ENCODE peak calls at places on chromosomes 6 and 20, in four cellular contexts. G, T, Z and F are unnamed samples.

GRCh38 chr6:25142506-25142905 is 136.7 kb upstream of the CARMIL1 start:
- DNase-seq in Z (no peak), G (no peak), T (no peak), F (no peak)

GRCh38 chr20:56205350-56205749 is 43.2 kb upstream of the MC3R start:
- DNase-seq in Z (no peak), T (no peak), G (no peak), F (no peak)

GRCh38 chr20:51955756-51956155 is 153.4 kb upstream of the SALL4 start:
- DNase-seq in T (no peak), Z (no peak), G (peak), F (peak)

GRCh38 chr20:35635652-35636051 is 20.0 kb downstream of the SPAG4 start:
- DNase-seq in T (no peak), G (no peak), Z (no peak), F (no peak)

GRCh38 chr20:41275181-41275793 is 42.2 kb downstream of the ZHX3 start:
- DNase-seq in Z (no peak), G (peak), T (no peak), F (peak)

GRCh38 chr6:37369321-37370196 is 15.8 kb downstream of the RNF8 start:
- DNase-seq in T (no peak), Z (no peak), G (peak), F (peak)

GRCh38 chr6:28215425-28215824 is 9.7 kb upstream of the ZSCAN9 start:
- DNase-seq in Z (no peak), T (no peak), G (peak), F (peak)

GRCh38 chr20:6908673-6909072 is 141.2 kb downstream of the BMP2 start:
- DNase-seq in T (no peak), Z (no peak), G (no peak), F (no peak)

GRCh38 chr6:104597541-104598050 is 262.1 kb downstream of the HACE1 start:
- DNase-seq in Z (no peak), T (no peak), G (peak), F (peak)

GRCh38 chr20:46400253-46400652 is 6.2 kb downstream of the ELMO2 start:
- DNase-seq in Z (peak), G (peak), T (no peak), F (peak)

GRCh38 chr6:134707342-134707982 is 242.4 kb downstream of the ALDH8A1 start:
- DNase-seq in G (peak), T (peak), Z (peak), F (peak)

GRCh38 chr6:4253604-4254211 is 118.3 kb upstream of the ECI2 start:
- DNase-seq in Z (peak), G (peak), T (peak), F (peak)

GRCh38 chr6:127776320-127776719 is 124.5 kb downstream of the THEMIS start:
- DNase-seq in T (no peak), G (peak), Z (no peak), F (no peak)

GRCh38 chr6:16243055-16243454 is 4.7 kb downstream of the GMPR start:
- DNase-seq in Z (no peak), T (no peak), G (peak), F (peak)

GRCh38 chr20:5511082-5511481 is 194.3 kb upstream of the PROKR2 start:
- DNase-seq in G (no peak), Z (no peak), T (no peak), F (no peak)

GRCh38 chr6:156832166-156832743 is 55.1 kb downstream of the ARID1B start:
- DNase-seq in T (peak), G (peak), Z (peak), F (peak)

GRCh38 chr6:121335111-121336008 is 1.1 kb upstream of the TBC1D32 start:
- DNase-seq in Z (no peak), G (no peak), T (no peak), F (no peak)

GRCh38 chr20:36367907-36368306 is 61.8 kb downstream of the DLGAP4 start:
- DNase-seq in Z (no peak), G (no peak), T (no peak), F (no peak)

GRCh38 chr6:27176096-27176495 is 71.4 kb upstream of the PRSS16 start:
- DNase-seq in G (peak), Z (no peak), T (no peak), F (peak)

GRCh38 chr6:112481256-112481655 is 134.1 kb downstream of the RFPL4B start:
- DNase-seq in G (no peak), Z (no peak), T (no peak), F (no peak)

GRCh38 chr20:19915111-19915798 is 101.9 kb upstream of the NAA20 start:
- DNase-seq in T (no peak), Z (no peak), G (no peak), F (no peak)

GRCh38 chr6:166616261-166617226 is 10.5 kb downstream of the RPS6KA2 start:
- DNase-seq in G (no peak), Z (no peak), T (no peak), F (no peak)

GRCh38 chr6:87848616-87849015 is 146.6 kb upstream of the AKIRIN2 start:
- DNase-seq in Z (peak), T (peak), G (no peak), F (no peak)

GRCh38 chr6:16999486-17000436 is 102.1 kb upstream of the STMND1 start:
- DNase-seq in Z (no peak), T (no peak), G (peak), F (peak)

GRCh38 chr6:98844244-98845161 is 10.1 kb downstream of the POU3F2 start:
- DNase-seq in Z (no peak), G (no peak), T (no peak), F (no peak)

GRCh38 chr6:79127660-79128059 is 49.6 kb upstream of the PHIP start:
- DNase-seq in G (no peak), T (no peak), Z (no peak), F (no peak)

GRCh38 chr6:48032156-48032555 is 78.8 kb downstream of the PTCHD4 start:
- DNase-seq in Z (no peak), G (peak), T (no peak), F (peak)

GRCh38 chr6:105608711-105609374 is 206.0 kb upstream of the PREP start:
- DNase-seq in T (no peak), G (peak), Z (peak), F (peak)

GRCh38 chr6:107641500-107641931 is 151.6 kb downstream of the SOBP start:
- DNase-seq in G (no peak), T (no peak), Z (peak), F (no peak)

GRCh38 chr6:34575326-34575725 is 19.2 kb upstream of the SPDEF start:
- DNase-seq in Z (no peak), T (no peak), G (no peak), F (no peak)

GRCh38 chr6:39891353-39891752 is 42.9 kb downstream of the MOCS1 start:
- DNase-seq in T (no peak), G (no peak), Z (no peak), F (no peak)

GRCh38 chr6:157066781-157067491 is 256.4 kb downstream of the TMEM242 start:
- DNase-seq in Z (no peak), T (no peak), G (no peak), F (no peak)

GRCh38 chr6:150751296-150751695 is 114.2 kb upstream of the MTHFD1L start:
- DNase-seq in Z (no peak), T (no peak), G (peak), F (peak)

GRCh38 chr6:11460001-11460668 is 77.4 kb upstream of the TMEM170B start:
- DNase-seq in G (peak), T (no peak), Z (no peak), F (peak)

GRCh38 chr20:37901280-37901666 is 1.7 kb upstream of the VSTM2L start:
- DNase-seq in G (no peak), Z (no peak), T (no peak), F (no peak)

GRCh38 chr6:352896-353470 is 38.6 kb upstream of the IRF4 start:
- DNase-seq in G (peak), Z (no peak), T (no peak), F (no peak)